ENCODE peak calls at places on chromosomes 7 and 10, in seven cellular contexts. Y is H1, F is K562, D is SK-N-SH, T is GM12878, W is GM12891, S is HepG2. B is an unnamed sample.

GRCh38 chr10:71887767-71888166 is 36.7 kb upstream of the PSAP start:
- DNase-seq in D (no peak), T (no peak), Y (no peak), S (no peak), F (no peak), W (no peak), B (no peak)

GRCh38 chr10:104327745-104328635 is 10.3 kb downstream of the ITPRIP start:
- DNase-seq in D (no peak), Y (no peak), T (no peak), S (peak; percentile 28), W (no peak), F (no peak), B (no peak)

GRCh38 chr10:5566606-5567005 is 41.8 kb downstream of the CALML3 start:
- DNase-seq in Y (no peak), S (no peak), D (no peak), T (no peak), W (no peak), F (no peak), B (no peak)

GRCh38 chr10:79239275-79239779 is 107.9 kb upstream of the PPIF start:
- DNase-seq in S (no peak), Y (peak; percentile 60), W (no peak), D (peak; percentile 50), F (peak; percentile 70), T (no peak), B (no peak)

GRCh38 chr10:42959833-42960232 is 117.0 kb upstream of the RET start:
- DNase-seq in T (no peak), F (no peak), S (no peak), W (no peak), D (no peak), Y (no peak), B (no peak)

GRCh38 chr7:27631411-27631810 is 31.3 kb downstream of the HIBADH start:
- DNase-seq in F (no peak), Y (no peak), S (no peak), W (no peak), T (no peak), D (no peak), B (no peak)

GRCh38 chr10:71216751-71217265 is 4.4 kb downstream of the UNC5B start:
- DNase-seq in Y (no peak), D (peak; percentile 70), W (no peak), F (no peak), T (no peak), S (no peak), B (no peak)

GRCh38 chr7:139699640-139700504 is 77.9 kb downstream of the HIPK2 start:
- DNase-seq in S (no peak), W (no peak), F (peak; percentile 56), D (no peak), Y (no peak), T (no peak), B (no peak)

GRCh38 chr7:36784991-36785940 is 61.0 kb upstream of the AOAH start:
- DNase-seq in F (no peak), S (no peak), Y (no peak), D (no peak), W (peak; percentile 12), T (peak; percentile 61), B (no peak)

DNA sequence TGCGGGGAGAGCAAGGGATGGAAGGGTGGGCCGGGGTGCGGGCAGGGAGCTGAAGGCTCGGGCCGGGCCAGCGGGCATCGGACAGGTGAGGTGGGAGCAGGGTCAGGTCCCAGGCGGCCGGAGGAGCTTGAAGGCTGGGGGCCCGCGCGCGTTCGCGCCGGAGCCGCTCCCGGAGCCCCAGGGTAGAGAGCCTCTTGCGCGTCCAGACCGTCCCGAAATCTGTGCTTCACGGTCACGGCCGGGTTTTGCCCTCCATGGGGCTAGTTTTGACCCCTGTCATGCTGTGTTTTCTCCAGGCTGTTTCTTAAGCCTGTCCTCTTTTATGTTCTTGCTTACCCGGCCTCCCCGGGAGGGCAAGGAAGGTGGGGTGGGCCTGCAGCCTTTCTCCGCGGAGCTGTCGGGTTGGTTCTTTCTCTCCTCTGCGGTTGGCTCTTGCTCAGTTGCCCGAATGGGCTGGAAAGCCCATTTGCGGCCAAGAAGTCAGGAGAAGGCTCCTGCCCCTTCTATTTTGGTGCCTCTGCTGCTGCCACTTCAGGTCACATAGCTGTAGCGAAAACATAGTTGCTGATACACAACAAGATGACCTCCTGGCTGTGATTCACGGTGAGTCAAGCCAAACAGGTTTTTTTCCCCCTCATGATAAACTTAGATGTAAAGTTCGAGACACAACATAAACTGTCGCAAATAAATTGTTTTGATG is 650 bp downstream of the UBE2D1 start:
- DNase-seq in Y (no peak), W (no peak), F (peak; percentile 40), T (no peak), S (peak; percentile 28), D (no peak), B (peak; percentile 6)
- TF ChIP-seq TAF1 in Y (no peak), W (no peak), F (no peak), T (no peak), S (no peak), D (no peak), B (no peak)

DNA sequence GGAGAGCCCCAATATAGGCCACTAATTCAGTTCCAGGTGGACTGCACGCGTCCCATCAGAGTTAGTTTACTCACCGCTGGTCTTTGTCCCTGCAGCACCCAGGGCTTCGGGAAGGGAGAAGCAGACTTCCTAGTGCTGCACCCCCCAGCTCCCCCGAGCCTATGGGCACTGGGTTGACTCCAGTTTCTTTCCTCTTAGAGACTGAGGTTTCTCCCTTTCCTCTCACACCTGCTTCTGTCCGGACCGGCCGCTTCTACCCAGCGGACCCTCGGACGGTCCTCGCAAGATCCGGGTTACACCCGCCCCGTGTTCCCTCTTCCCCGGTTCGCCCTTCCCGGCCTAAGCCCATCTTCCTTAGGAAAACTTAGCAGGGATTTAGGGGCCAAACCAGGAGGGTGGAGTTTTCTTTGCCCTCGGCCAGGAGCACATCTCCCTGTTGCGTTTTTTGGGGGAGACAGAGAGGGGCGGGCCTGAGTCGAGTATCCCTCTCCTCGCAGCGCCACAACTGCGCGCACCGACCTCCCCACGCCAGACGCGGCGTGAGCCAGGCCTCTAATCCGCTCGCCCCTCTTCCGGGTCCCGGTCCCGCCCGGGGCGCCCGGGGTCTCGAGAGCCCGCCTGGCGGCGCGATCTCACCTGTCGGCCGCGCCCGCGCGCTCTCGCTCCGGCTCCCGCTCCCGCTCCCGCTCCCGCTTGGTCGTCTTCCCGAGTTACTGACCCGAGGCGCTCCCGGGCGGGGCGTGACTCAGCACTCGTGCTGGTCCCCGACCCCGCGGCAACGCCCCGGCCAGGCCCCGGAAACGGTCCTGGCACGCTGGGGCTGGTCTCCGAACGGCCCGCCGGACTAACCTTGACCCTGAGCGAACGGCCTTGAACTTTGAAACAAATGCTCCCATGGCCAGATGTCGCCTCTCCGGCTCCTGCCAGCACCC is at the start of gene AIFM2:
- DNase-seq in S (peak; percentile 80), D (peak; percentile 87), F (peak; percentile 88), Y (peak; percentile 85), W (peak; percentile 79), T (no peak), B (peak; percentile 86)
- TF ChIP-seq TAF1 in S (peak; percentile 49), D (peak; percentile 24), F (peak; percentile 42), Y (peak; percentile 44), W (peak; percentile 49), T (peak; percentile 25), B (peak; percentile 17)

GRCh38 chr10:93075369-93076221 is 1.9 kb downstream of the CYP26A1 start:
- DNase-seq in T (no peak), S (no peak), D (no peak), F (no peak), Y (no peak), W (peak; percentile 45), B (no peak)

GRCh38 chr10:93074137-93074596 is 474 bp downstream of the CYP26A1 start:
- DNase-seq in W (peak; percentile 34), T (no peak), D (peak; percentile 71), S (no peak), Y (no peak), F (no peak), B (peak; percentile 33)

GRCh38 chr10:93072713-93073538 is 767 bp upstream of the CYP26A1 start:
- DNase-seq in S (no peak), T (no peak), Y (no peak), D (peak; percentile 42), W (no peak), F (no peak), B (no peak)

GRCh38 chr10:93073539-93074136 is at the start of gene CYP26A1:
- DNase-seq in Y (peak; percentile 81), T (no peak), F (peak; percentile 40), S (no peak), W (no peak), D (peak; percentile 64), B (no peak)

DNA sequence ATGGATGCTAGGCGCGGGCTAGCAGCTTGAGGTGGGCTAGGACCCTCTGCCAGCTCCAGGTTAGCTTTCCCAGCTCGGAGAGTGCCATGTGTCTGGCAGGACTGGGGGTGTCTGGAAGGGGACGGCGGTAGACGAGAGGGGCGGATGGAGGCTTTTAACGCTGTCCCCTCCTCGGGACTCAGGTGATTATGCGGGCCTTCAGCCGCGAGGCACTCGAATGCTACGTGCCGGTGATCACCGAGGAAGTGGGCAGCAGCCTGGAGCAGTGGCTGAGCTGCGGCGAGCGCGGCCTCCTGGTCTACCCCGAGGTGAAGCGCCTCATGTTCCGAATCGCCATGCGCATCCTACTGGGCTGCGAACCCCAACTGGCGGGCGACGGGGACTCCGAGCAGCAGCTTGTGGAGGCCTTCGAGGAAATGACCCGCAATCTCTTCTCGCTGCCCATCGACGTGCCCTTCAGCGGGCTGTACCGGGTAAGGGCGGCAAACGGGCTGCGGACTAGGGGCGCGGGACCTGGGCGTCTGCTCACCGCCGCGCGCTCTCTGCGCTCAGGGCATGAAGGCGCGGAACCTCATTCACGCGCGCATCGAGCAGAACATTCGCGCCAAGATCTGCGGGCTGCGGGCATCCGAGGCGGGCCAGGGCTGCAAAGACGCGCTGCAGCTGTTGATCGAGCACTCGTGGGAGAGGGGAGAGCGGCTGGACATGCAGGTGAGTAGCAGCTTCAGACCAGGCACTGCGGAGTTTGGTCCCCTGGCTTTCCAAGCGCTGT is 1.1 kb downstream of the CYP26A1 start:
- DNase-seq in W (no peak), F (no peak), S (no peak), T (no peak), Y (peak; percentile 82), D (peak; percentile 57), B (no peak)
- TF ChIP-seq TAF1 in W (no peak), F (no peak), S (no peak), T (no peak), Y (no peak), D (no peak), B (no peak)

DNA sequence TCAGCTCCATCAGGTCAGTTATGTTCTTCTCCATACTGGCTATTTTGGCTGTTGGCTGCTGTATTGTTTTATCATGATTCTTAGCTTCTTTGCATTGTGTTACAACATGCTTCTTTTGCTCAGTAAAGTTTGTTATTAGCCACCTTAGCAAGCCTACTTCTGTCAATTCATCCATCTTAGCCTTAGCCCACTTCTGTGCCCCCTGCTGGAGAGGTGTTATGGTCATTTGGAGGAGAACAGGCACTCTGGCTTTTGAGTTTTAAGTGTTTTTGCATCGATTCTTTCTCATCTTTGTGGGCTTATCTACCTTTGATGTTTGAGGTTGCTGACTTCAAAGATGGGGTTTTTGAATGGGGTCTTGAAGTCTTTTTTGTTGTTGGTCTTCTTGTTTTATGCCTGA is 204.6 kb upstream of the FOXP2 start:
- DNase-seq in T (no peak), F (no peak), D (no peak), W (no peak), S (no peak), Y (no peak), B (no peak)
- TF ChIP-seq TAF1 in T (no peak), F (no peak), D (no peak), W (no peak), S (no peak), Y (no peak), B (no peak)